ENCODE peak calls at places on chromosomes 2 and 18, in nine cellular contexts. I is mucosa of descending colon, A is OCI-LY7, X is thoracic aorta, Q is psoas muscle, B is AG04450, D is adrenal gland, R is heart right ventricle, W is HepG2. K is an unnamed sample. For H3K9me3, the result is how much of the 10 kb centered on the place peaks cover.

GRCh38 chr18:2513616-2514015 is 57.7 kb downstream of the METTL4 start:
- DNase-seq in A (no peak), I (no peak), R (no peak), X (no peak), D (no peak), Q (no peak), W (no peak), B (no peak), K (no peak)

GRCh38 chr2:192203876-192204275 is 9.1 kb upstream of the TMEFF2 start:
- DNase-seq in W (no peak), B (no peak), R (no peak), X (no peak), A (no peak), Q (no peak), I (no peak), D (no peak), K (no peak)

GRCh38 chr2:219619235-219619634 is 8.2 kb upstream of the SLC4A3 start:
- DNase-seq in D (no peak), I (no peak), B (no peak), A (no peak), R (no peak), X (no peak), Q (no peak), W (no peak), K (no peak)

GRCh38 chr18:49638209-49638785 is 76.4 kb downstream of the LIPG start:
- DNase-seq in I (no peak), X (no peak), A (no peak), W (peak), R (no peak), Q (no peak), D (no peak), B (no peak), K (no peak)

GRCh38 chr2:103119352-103119751 is 357.5 kb downstream of the TMEM182 start:
- DNase-seq in B (no peak), W (no peak), A (no peak), Q (no peak), R (no peak), X (no peak), D (no peak), I (no peak), K (no peak)

GRCh38 chr2:186060744-186061143 is 322.1 kb downstream of the FSIP2 start:
- DNase-seq in X (no peak), Q (no peak), B (no peak), A (no peak), D (no peak), R (no peak), I (no peak), W (no peak), K (no peak)

GRCh38 chr2:211730215-211730614 is 808.4 kb downstream of the ERBB4 start:
- DNase-seq in Q (no peak), D (no peak), I (no peak), A (no peak), R (no peak), X (no peak), W (no peak), B (no peak), K (no peak)

GRCh38 chr18:35369126-35369525 is 8.0 kb downstream of the ZNF396 start:
- DNase-seq in D (no peak), R (no peak), A (no peak), X (no peak), W (no peak), B (no peak), I (no peak), Q (no peak), K (no peak)

GRCh38 chr18:50663626-50664441 is 103.9 kb downstream of the MAPK4 start:
- DNase-seq in I (no peak), Q (no peak), X (no peak), A (no peak), B (no peak), D (no peak), R (no peak), W (no peak), K (no peak)
- H3K9me3 ChIP-seq in I (under half), Q (under half), X (under half), A (under half), B (under half), D (under half), R (under half), W (under half), K (under half)

GRCh38 chr2:150545931-150546330 is 58.5 kb upstream of the RND3 start:
- DNase-seq in Q (no peak), W (no peak), A (no peak), B (no peak), R (no peak), D (no peak), X (no peak), I (no peak), K (no peak)

GRCh38 chr2:150544731-150545130 is 57.3 kb upstream of the RND3 start:
- DNase-seq in I (no peak), B (no peak), W (no peak), Q (no peak), A (no peak), R (no peak), X (no peak), D (no peak), K (no peak)

GRCh38 chr2:150552421-150552820 is 65.0 kb upstream of the RND3 start:
- DNase-seq in R (no peak), X (no peak), D (no peak), A (no peak), B (no peak), W (no peak), Q (no peak), I (no peak), K (no peak)

GRCh38 chr2:150549381-150549780 is 61.9 kb upstream of the RND3 start:
- DNase-seq in R (no peak), Q (no peak), D (no peak), X (no peak), W (no peak), I (no peak), A (no peak), B (no peak), K (no peak)

DNA sequence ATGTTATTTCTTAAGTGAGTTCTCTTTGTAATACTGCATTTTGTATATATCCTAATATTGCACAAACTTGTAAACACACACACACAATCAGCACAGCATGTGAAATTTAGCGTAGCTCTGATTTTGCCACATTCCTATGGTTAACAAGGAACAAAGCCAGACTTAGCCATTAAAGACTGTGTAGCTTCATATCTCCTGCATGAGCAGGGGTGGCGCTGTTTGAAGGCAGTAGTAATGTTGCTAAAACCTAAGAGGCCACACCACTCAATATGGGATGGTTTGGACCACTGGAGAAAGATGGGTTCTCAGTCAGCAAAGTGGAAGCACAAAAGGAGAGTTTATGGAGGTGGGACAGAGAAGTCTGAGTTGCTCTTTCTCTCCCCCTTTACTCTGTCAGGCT is 61.1 kb upstream of the RND3 start:
- DNase-seq in R (no peak), W (peak), Q (no peak), D (no peak), I (no peak), A (peak), X (no peak), B (no peak), K (no peak)
- TF ChIP-seq CTCF in R (no peak), W (peak), Q (no peak), D (no peak), I (no peak), A (peak), X (no peak), B (peak), K (peak)

GRCh38 chr2:1974391-1974790 is 230.1 kb upstream of the PXDN start:
- DNase-seq in Q (no peak), D (no peak), R (peak), X (no peak), I (no peak), B (no peak), A (no peak), W (no peak), K (peak)
- H3K9me3 ChIP-seq in Q (under half), D (under half), R (under half), X (under half), I (under half), B (under half), A (under half), W (under half), K (under half)

DNA sequence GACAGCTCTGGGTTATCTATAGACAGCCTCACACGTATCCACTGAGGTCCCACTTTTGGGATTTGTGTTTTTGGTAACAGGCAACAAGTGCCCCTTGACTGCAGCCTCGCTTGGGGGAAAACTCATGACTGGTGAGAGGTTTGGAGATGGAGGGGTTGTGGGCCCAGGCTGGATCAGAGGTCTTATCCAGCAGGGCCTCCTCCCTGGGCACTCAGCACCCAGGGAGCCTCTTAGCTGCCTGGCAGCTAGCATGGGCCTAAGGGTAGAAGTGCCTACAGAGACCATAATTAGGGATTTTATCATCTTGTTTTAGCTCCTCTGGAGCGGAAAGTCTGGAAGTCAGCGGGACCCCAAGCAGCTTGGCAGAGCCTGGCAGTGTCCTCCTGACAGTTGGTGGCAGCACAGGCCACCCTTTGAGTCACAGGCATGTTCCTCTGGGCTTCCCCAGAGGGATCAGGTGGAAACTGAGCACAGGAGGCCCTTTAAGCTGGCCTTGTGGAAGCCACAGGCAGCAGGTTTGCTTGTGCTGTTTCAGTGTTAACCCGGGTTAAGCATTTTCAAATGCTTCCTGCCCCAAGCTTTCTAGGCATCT is 143.1 kb downstream of the KCTD1 start:
- DNase-seq in X (no peak), I (no peak), R (peak), D (peak), Q (no peak), A (peak), B (no peak), W (peak), K (no peak)
- TF ChIP-seq CTCF in X (no peak), I (no peak), R (peak), D (peak), Q (peak), A (peak), B (peak), W (peak), K (peak)

GRCh38 chr2:176158306-176158643 is 1.2 kb downstream of the HOXD3 start:
- DNase-seq in X (no peak), W (no peak), D (no peak), Q (no peak), A (no peak), I (no peak), R (no peak), B (no peak), K (no peak)
- H3K9me3 ChIP-seq in X (under half), W (under half), D (under half), Q (under half), A (under half), I (under half), R (under half), B (under half), K (under half)

GRCh38 chr2:226761195-226761583 is 38.4 kb downstream of the IRS1 start:
- DNase-seq in R (no peak), W (no peak), D (no peak), Q (no peak), X (no peak), B (no peak), I (no peak), A (no peak), K (no peak)
- TF ChIP-seq CTCF in R (no peak), W (peak), D (no peak), Q (no peak), X (no peak), B (peak), I (no peak), A (peak), K (no peak)